ENCODE peak calls at places on chromosomes 6 and 20, in nine cellular contexts. L, B, K, S, J, C, M, E and I are unnamed samples.

GRCh38 chr6:138864343-138864890 is 68.5 kb downstream of the ECT2L start:
- DNase-seq in E (no peak), L (no peak), S (no peak), B (no peak), K (no peak), C (no peak), M (no peak), J (no peak), I (no peak)

GRCh38 chr6:91097316-91097878 is 510.5 kb upstream of the MAP3K7 start:
- DNase-seq in B (peak), K (no peak), C (no peak), J (no peak), S (peak), E (no peak), L (no peak), M (no peak), I (no peak)

GRCh38 chr20:48197034-48197433 is 411.8 kb upstream of the SULF2 start:
- DNase-seq in B (no peak), M (no peak), J (no peak), S (no peak), L (no peak), C (no peak), E (no peak), K (no peak), I (no peak)

GRCh38 chr20:32598606-32599005 is 13.5 kb upstream of the NOL4L start:
- DNase-seq in M (no peak), L (no peak), B (no peak), S (no peak), J (no peak), E (no peak), K (no peak), C (no peak), I (no peak)

GRCh38 chr6:157229219-157229607 is 94.1 kb downstream of the TMEM242 start:
- DNase-seq in S (no peak), M (no peak), E (no peak), L (no peak), B (no peak), J (no peak), C (no peak), K (peak), I (no peak)

GRCh38 chr6:45590225-45590624 is 212.5 kb upstream of the SUPT3H start:
- DNase-seq in L (no peak), K (no peak), C (no peak), M (no peak), B (no peak), S (no peak), J (no peak), E (no peak), I (no peak)

GRCh38 chr20:53656653-53657288 is 63.1 kb upstream of the ZNF217 start:
- DNase-seq in L (no peak), E (no peak), M (no peak), K (no peak), S (no peak), C (no peak), B (no peak), J (no peak), I (no peak)

GRCh38 chr6:26028753-26029569 is 58.3 kb upstream of the HFE start:
- DNase-seq in E (no peak), L (no peak), C (no peak), K (peak), B (no peak), M (no peak), S (no peak), J (peak), I (no peak)

GRCh38 chr6:7973603-7974002 is 63.0 kb upstream of the TXNDC5 start:
- DNase-seq in B (no peak), M (no peak), K (no peak), E (no peak), C (no peak), J (no peak), S (no peak), L (no peak), I (no peak)

GRCh38 chr6:165832471-165832836 is 169.4 kb upstream of the PDE10A start:
- DNase-seq in S (no peak), M (no peak), E (peak), C (no peak), J (no peak), B (no peak), K (no peak), L (no peak), I (no peak)

GRCh38 chr20:64216036-64216435 is 39.5 kb upstream of the PCMTD2 start:
- DNase-seq in J (no peak), B (peak), K (no peak), E (no peak), M (no peak), S (no peak), L (no peak), C (no peak), I (no peak)

GRCh38 chr6:149750136-149750609 is 632 bp downstream of the PCMT1 start:
- DNase-seq in J (peak), M (peak), B (no peak), L (peak), C (peak), E (peak), K (peak), S (no peak), I (peak)

GRCh38 chr6:129895692-129896091 is 34.6 kb upstream of the TMEM244 start:
- DNase-seq in C (no peak), M (no peak), J (no peak), B (no peak), E (no peak), L (no peak), K (no peak), S (no peak), I (no peak)

GRCh38 chr6:140846518-140847277 is 1286.0 kb upstream of the GJE1 start:
- DNase-seq in S (no peak), J (no peak), E (no peak), B (no peak), K (no peak), L (no peak), M (no peak), C (peak), I (no peak)

GRCh38 chr20:3162080-3162611 is 2.5 kb upstream of the FASTKD5 start:
- DNase-seq in B (no peak), E (no peak), S (no peak), K (no peak), J (no peak), C (no peak), L (no peak), M (no peak), I (no peak)

GRCh38 chr20:60254901-60255411 is 296.7 kb downstream of the CDH26 start:
- DNase-seq in K (no peak), S (no peak), E (no peak), C (no peak), L (no peak), M (no peak), J (peak), B (no peak), I (no peak)

GRCh38 chr20:33852971-33853813 is 42.0 kb downstream of the CHMP4B start:
- DNase-seq in C (no peak), J (no peak), E (no peak), M (no peak), L (no peak), K (no peak), S (no peak), B (no peak), I (no peak)

GRCh38 chr6:23111984-23112383 is 542.6 kb downstream of the HDGFL1 start:
- DNase-seq in C (no peak), E (no peak), L (no peak), J (no peak), B (no peak), S (no peak), M (no peak), K (no peak), I (no peak)

GRCh38 chr20:57881466-57882405 is 171.9 kb upstream of the PMEPA1 start:
- DNase-seq in C (no peak), M (no peak), B (no peak), L (no peak), J (no peak), S (no peak), K (no peak), E (peak), I (no peak)

GRCh38 chr6:108165714-108166663 is at the start of gene NR2E1:
- DNase-seq in J (peak), E (no peak), L (peak), C (no peak), M (no peak), K (no peak), B (no peak), S (no peak), I (no peak)

GRCh38 chr6:70872469-70872868 is 84.4 kb downstream of the B3GAT2 start:
- DNase-seq in J (no peak), M (no peak), B (no peak), C (no peak), E (no peak), S (no peak), K (no peak), L (no peak), I (no peak)

GRCh38 chr6:99589290-99589672 is 17.4 kb upstream of the PRDM13 start:
- DNase-seq in E (no peak), L (peak), C (no peak), M (no peak), J (peak), K (no peak), S (no peak), B (no peak), I (no peak)

GRCh38 chr20:13312300-13312699 is 91.2 kb downstream of the ISM1 start:
- DNase-seq in E (no peak), M (no peak), J (no peak), L (no peak), K (no peak), S (no peak), B (no peak), C (no peak), I (no peak)

GRCh38 chr6:126145386-126145785 is 159.0 kb downstream of the TRMT11 start:
- DNase-seq in B (no peak), L (no peak), E (no peak), M (no peak), S (no peak), C (no peak), K (no peak), J (peak), I (no peak)

GRCh38 chr20:63092660-63093215 is 86.0 kb upstream of the BHLHE23 start:
- DNase-seq in L (no peak), E (peak), K (no peak), M (no peak), J (no peak), C (no peak), B (peak), S (no peak), I (peak)

GRCh38 chr6:106099235-106099537 is 13.1 kb downstream of the PRDM1 start:
- DNase-seq in L (no peak), K (no peak), B (no peak), M (no peak), E (no peak), S (no peak), C (no peak), J (peak), I (no peak)

GRCh38 chr20:37522258-37523011 is 1.4 kb downstream of the NNAT start:
- DNase-seq in S (no peak), E (no peak), J (no peak), L (no peak), C (no peak), K (no peak), M (no peak), B (peak), I (peak)

GRCh38 chr20:23132293-23132929 is 46.3 kb upstream of the CD93 start:
- DNase-seq in B (no peak), M (no peak), C (no peak), L (no peak), K (no peak), J (no peak), E (no peak), S (no peak), I (peak)

GRCh38 chr6:27161946-27162603 is 85.4 kb upstream of the PRSS16 start:
- DNase-seq in M (no peak), E (no peak), J (peak), L (peak), S (no peak), B (no peak), K (peak), C (peak), I (no peak)

GRCh38 chr6:107965746-107966145 is 7.7 kb upstream of the SEC63 start:
- DNase-seq in J (no peak), C (no peak), S (no peak), E (no peak), M (no peak), L (no peak), B (no peak), K (no peak), I (no peak)

GRCh38 chr6:2582268-2582667 is 168.5 kb downstream of the MYLK4 start:
- DNase-seq in J (no peak), C (no peak), L (no peak), E (no peak), M (no peak), K (no peak), S (no peak), B (no peak), I (no peak)

GRCh38 chr6:82083646-82084045 is 163.9 kb downstream of the IBTK start:
- DNase-seq in B (no peak), M (no peak), K (no peak), S (no peak), E (no peak), L (no peak), C (no peak), J (no peak), I (no peak)

GRCh38 chr6:25193147-25193864 is 85.9 kb upstream of the CARMIL1 start:
- DNase-seq in C (peak), E (no peak), M (no peak), K (no peak), S (no peak), L (no peak), B (peak), J (no peak), I (no peak)

GRCh38 chr6:140101367-140101766 is 726.9 kb upstream of the CITED2 start:
- DNase-seq in E (no peak), M (no peak), B (no peak), K (peak), J (no peak), S (no peak), C (peak), L (no peak), I (no peak)

GRCh38 chr6:41373919-41374617 is 38.7 kb downstream of the NCR2 start:
- DNase-seq in B (no peak), S (no peak), J (peak), L (peak), C (no peak), M (no peak), K (no peak), E (peak), I (no peak)

GRCh38 chr20:8457978-8458377 is 325.9 kb downstream of the PLCB1 start:
- DNase-seq in B (no peak), S (no peak), L (no peak), K (no peak), E (no peak), C (no peak), M (no peak), J (no peak), I (no peak)